ENCODE peak calls at places on chromosome 12, in five cellular contexts. One of them, this sample, is unnamed.

GRCh38 chr12:11877869-11878780 is 192.6 kb upstream of the BCL2L14 start:
- DNase-seq in activated CD8-positive, alpha-beta memory T cell treated with anti-CD3 and anti-CD28 coated beads for 4 hours: no peak
- DNase-seq in GM10248: no peak
- DNase-seq in EL: peak; percentile 84
- DNase-seq in left colon: peak; percentile 74
- DNase-seq in this sample: no peak

GRCh38 chr12:96466939-96467751 is 22.2 kb upstream of the CFAP54 start:
- DNase-seq in activated CD8-positive, alpha-beta memory T cell treated with anti-CD3 and anti-CD28 coated beads for 4 hours: no peak
- DNase-seq in GM10248: no peak
- DNase-seq in EL: peak; percentile 46
- DNase-seq in left colon: no peak
- DNase-seq in this sample: no peak

GRCh38 chr12:53174881-53175491 is 5.5 kb upstream of the ZNF740 start:
- DNase-seq in activated CD8-positive, alpha-beta memory T cell treated with anti-CD3 and anti-CD28 coated beads for 4 hours: no peak
- DNase-seq in GM10248: peak; percentile 24
- DNase-seq in EL: peak; percentile 65
- DNase-seq in left colon: no peak
- DNase-seq in this sample: no peak

GRCh38 chr12:7303772-7304171 is at the start of gene ACSM4:
- DNase-seq in activated CD8-positive, alpha-beta memory T cell treated with anti-CD3 and anti-CD28 coated beads for 4 hours: no peak
- DNase-seq in GM10248: no peak
- DNase-seq in EL: no peak
- DNase-seq in left colon: no peak
- DNase-seq in this sample: no peak

GRCh38 chr12:92544321-92544720 is 158.5 kb upstream of the PLEKHG7 start:
- DNase-seq in activated CD8-positive, alpha-beta memory T cell treated with anti-CD3 and anti-CD28 coated beads for 4 hours: no peak
- DNase-seq in GM10248: no peak
- DNase-seq in EL: no peak
- DNase-seq in left colon: no peak
- DNase-seq in this sample: no peak

GRCh38 chr12:124928095-124928911 is 13.9 kb upstream of the UBC start:
- DNase-seq in activated CD8-positive, alpha-beta memory T cell treated with anti-CD3 and anti-CD28 coated beads for 4 hours: no peak
- DNase-seq in GM10248: no peak
- DNase-seq in EL: peak; percentile 96
- DNase-seq in left colon: peak; percentile 91
- DNase-seq in this sample: no peak

GRCh38 chr12:107514887-107515445 is 170.6 kb upstream of the PWP1 start:
- DNase-seq in activated CD8-positive, alpha-beta memory T cell treated with anti-CD3 and anti-CD28 coated beads for 4 hours: no peak
- DNase-seq in GM10248: no peak
- DNase-seq in EL: no peak
- DNase-seq in left colon: no peak
- DNase-seq in this sample: no peak

GRCh38 chr12:87323369-87323768 is 705.8 kb downstream of the C12orf50 start:
- DNase-seq in activated CD8-positive, alpha-beta memory T cell treated with anti-CD3 and anti-CD28 coated beads for 4 hours: no peak
- DNase-seq in GM10248: no peak
- DNase-seq in EL: no peak
- DNase-seq in left colon: no peak
- DNase-seq in this sample: no peak

GRCh38 chr12:121628037-121628436 is 1.7 kb downstream of the ORAI1 start:
- DNase-seq in activated CD8-positive, alpha-beta memory T cell treated with anti-CD3 and anti-CD28 coated beads for 4 hours: no peak
- DNase-seq in GM10248: no peak
- DNase-seq in EL: peak; percentile 56
- DNase-seq in left colon: peak; percentile 68
- DNase-seq in this sample: peak; percentile 33

GRCh38 chr12:109708939-109709338 is 4.7 kb upstream of the FAM222A start:
- DNase-seq in activated CD8-positive, alpha-beta memory T cell treated with anti-CD3 and anti-CD28 coated beads for 4 hours: no peak
- DNase-seq in GM10248: no peak
- DNase-seq in EL: no peak
- DNase-seq in left colon: no peak
- DNase-seq in this sample: no peak

GRCh38 chr12:31423405-31423804 is 97.5 kb upstream of the SINHCAF start:
- DNase-seq in activated CD8-positive, alpha-beta memory T cell treated with anti-CD3 and anti-CD28 coated beads for 4 hours: no peak
- DNase-seq in GM10248: no peak
- DNase-seq in EL: no peak
- DNase-seq in left colon: no peak
- DNase-seq in this sample: no peak

GRCh38 chr12:32400114-32400672 is 835 bp downstream of the FGD4 start:
- DNase-seq in activated CD8-positive, alpha-beta memory T cell treated with anti-CD3 and anti-CD28 coated beads for 4 hours: no peak
- DNase-seq in GM10248: no peak
- DNase-seq in EL: no peak
- DNase-seq in left colon: peak; percentile 39
- DNase-seq in this sample: no peak

GRCh38 chr12:61991663-61992062 is 268.5 kb upstream of the USP15 start:
- DNase-seq in activated CD8-positive, alpha-beta memory T cell treated with anti-CD3 and anti-CD28 coated beads for 4 hours: no peak
- DNase-seq in GM10248: no peak
- DNase-seq in EL: no peak
- DNase-seq in left colon: no peak
- DNase-seq in this sample: no peak

GRCh38 chr12:24881227-24881626 is 67.7 kb downstream of the BCAT1 start:
- DNase-seq in activated CD8-positive, alpha-beta memory T cell treated with anti-CD3 and anti-CD28 coated beads for 4 hours: no peak
- DNase-seq in GM10248: no peak
- DNase-seq in EL: no peak
- DNase-seq in left colon: no peak
- DNase-seq in this sample: no peak

GRCh38 chr12:89427508-89428156 is 75.3 kb upstream of the DUSP6 start:
- DNase-seq in activated CD8-positive, alpha-beta memory T cell treated with anti-CD3 and anti-CD28 coated beads for 4 hours: no peak
- DNase-seq in GM10248: peak; percentile 18
- DNase-seq in EL: peak; percentile 10
- DNase-seq in left colon: no peak
- DNase-seq in this sample: no peak

GRCh38 chr12:6285063-6285477 is 25.4 kb upstream of the PLEKHG6 start:
- DNase-seq in activated CD8-positive, alpha-beta memory T cell treated with anti-CD3 and anti-CD28 coated beads for 4 hours: peak; percentile 10
- DNase-seq in GM10248: peak; percentile 84
- DNase-seq in EL: peak; percentile 77
- DNase-seq in left colon: no peak
- DNase-seq in this sample: peak; percentile 88

GRCh38 chr12:26122681-26123481 is 2.0 kb downstream of the BHLHE41 start:
- DNase-seq in activated CD8-positive, alpha-beta memory T cell treated with anti-CD3 and anti-CD28 coated beads for 4 hours: no peak
- DNase-seq in GM10248: peak; percentile 54
- DNase-seq in EL: peak; percentile 79
- DNase-seq in left colon: peak; percentile 74
- DNase-seq in this sample: no peak

GRCh38 chr12:76685246-76685678 is 78.7 kb upstream of the ZDHHC17 start:
- DNase-seq in activated CD8-positive, alpha-beta memory T cell treated with anti-CD3 and anti-CD28 coated beads for 4 hours: no peak
- DNase-seq in GM10248: no peak
- DNase-seq in EL: peak; percentile 16
- DNase-seq in left colon: no peak
- DNase-seq in this sample: no peak

GRCh38 chr12:2375871-2376270 is 323.1 kb downstream of the CACNA1C start:
- DNase-seq in activated CD8-positive, alpha-beta memory T cell treated with anti-CD3 and anti-CD28 coated beads for 4 hours: no peak
- DNase-seq in GM10248: no peak
- DNase-seq in EL: no peak
- DNase-seq in left colon: no peak
- DNase-seq in this sample: no peak

GRCh38 chr12:40942326-40942725 is 245.8 kb upstream of the PDZRN4 start:
- DNase-seq in activated CD8-positive, alpha-beta memory T cell treated with anti-CD3 and anti-CD28 coated beads for 4 hours: no peak
- DNase-seq in GM10248: no peak
- DNase-seq in EL: peak; percentile 3
- DNase-seq in left colon: no peak
- DNase-seq in this sample: no peak

GRCh38 chr12:92556622-92557421 is 146.0 kb upstream of the PLEKHG7 start:
- DNase-seq in activated CD8-positive, alpha-beta memory T cell treated with anti-CD3 and anti-CD28 coated beads for 4 hours: no peak
- DNase-seq in GM10248: no peak
- DNase-seq in EL: no peak
- DNase-seq in left colon: no peak
- DNase-seq in this sample: no peak

GRCh38 chr12:62919827-62920226 is 15.1 kb downstream of the PPM1H start:
- DNase-seq in activated CD8-positive, alpha-beta memory T cell treated with anti-CD3 and anti-CD28 coated beads for 4 hours: no peak
- DNase-seq in GM10248: no peak
- DNase-seq in EL: peak; percentile 59
- DNase-seq in left colon: no peak
- DNase-seq in this sample: no peak

GRCh38 chr12:117365072-117365616 is 3.7 kb upstream of the NOS1 start:
- DNase-seq in activated CD8-positive, alpha-beta memory T cell treated with anti-CD3 and anti-CD28 coated beads for 4 hours: no peak
- DNase-seq in GM10248: no peak
- DNase-seq in EL: no peak
- DNase-seq in left colon: no peak
- DNase-seq in this sample: no peak

GRCh38 chr12:90167501-90167900 is 458.9 kb upstream of the ATP2B1 start:
- DNase-seq in activated CD8-positive, alpha-beta memory T cell treated with anti-CD3 and anti-CD28 coated beads for 4 hours: no peak
- DNase-seq in GM10248: no peak
- DNase-seq in EL: no peak
- DNase-seq in left colon: no peak
- DNase-seq in this sample: no peak